ENCODE peak calls at places on chromosomes 13 and 19, in eight cellular contexts. H is cardiac fibroblast; L is activated naive CD4-positive, alpha-beta T cell; R is activated CD8-positive, alpha-beta T cell treated with anti-CD3 and anti-CD28 coated beads for 36 hours; U is GF-D8; E is BJ; N is HuH-7.5; Y is small intestine. A is an unnamed sample.

GRCh38 chr13:96686286-96686685 is 308.0 kb downstream of the OXGR1 start:
- DNase-seq in H (no peak), L (no peak), R (no peak), U (no peak), E (no peak), N (no peak), Y (no peak), A (no peak)

GRCh38 chr13:34153428-34154180 is 335.7 kb downstream of the RFC3 start:
- DNase-seq in H (peak; percentile 38), L (no peak), R (no peak), U (no peak), E (no peak), N (no peak), Y (no peak), A (no peak)

GRCh38 chr13:20714161-20714560 is 10.7 kb downstream of the IL17D start:
- DNase-seq in H (no peak), L (no peak), R (no peak), U (no peak), E (no peak), N (no peak), Y (no peak), A (no peak)

GRCh38 chr13:43815204-43815603 is 28.4 kb upstream of the ENOX1 start:
- DNase-seq in H (peak; percentile 92), L (no peak), R (no peak), U (no peak), E (no peak), N (no peak), Y (no peak), A (peak; percentile 54)

GRCh38 chr13:39417643-39418042 is 185.3 kb downstream of the LHFPL6 start:
- DNase-seq in H (peak; percentile 67), L (no peak), R (no peak), U (no peak), E (no peak), N (no peak), Y (no peak), A (peak; percentile 21)

GRCh38 chr13:106696140-106696539 is 128.2 kb upstream of the ARGLU1 start:
- DNase-seq in H (no peak), L (no peak), R (no peak), U (no peak), E (no peak), N (no peak), Y (no peak), A (no peak)

GRCh38 chr13:84207509-84207908 is 325.2 kb upstream of the SLITRK1 start:
- DNase-seq in H (no peak), L (no peak), R (no peak), U (no peak), E (no peak), N (no peak), Y (no peak), A (no peak)

GRCh38 chr19:41541990-41542584 is 33.9 kb upstream of the CEACAM21 start:
- DNase-seq in H (peak; percentile 54), L (peak; percentile 34), R (peak; percentile 88), U (no peak), E (no peak), N (no peak), Y (peak; percentile 63), A (no peak)

GRCh38 chr19:13784731-13785452 is 10.4 kb upstream of the ZSWIM4 start:
- DNase-seq in H (peak; percentile 82), L (peak; percentile 25), R (peak; percentile 85), U (peak; percentile 42), E (no peak), N (peak; percentile 73), Y (peak; percentile 59), A (no peak)

GRCh38 chr19:17692566-17692965 is 4.4 kb upstream of the UNC13A start:
- DNase-seq in H (no peak), L (no peak), R (no peak), U (no peak), E (no peak), N (no peak), Y (no peak), A (no peak)

GRCh38 chr13:75628811-75629210 is 7.3 kb upstream of the LMO7 start:
- DNase-seq in H (no peak), L (no peak), R (no peak), U (no peak), E (no peak), N (no peak), Y (no peak), A (no peak)

GRCh38 chr19:15417699-15418098 is 1.1 kb downstream of the AKAP8L start:
- DNase-seq in H (peak; percentile 25), L (no peak), R (no peak), U (no peak), E (no peak), N (no peak), Y (peak; percentile 5), A (no peak)

GRCh38 chr19:48553676-48554384 is 1.9 kb downstream of the SULT2B1 start:
- DNase-seq in H (peak; percentile 75), L (no peak), R (no peak), U (no peak), E (peak; percentile 39), N (peak; percentile 68), Y (peak; percentile 79), A (no peak)

GRCh38 chr19:43625918-43626579 is 6.6 kb upstream of the ZNF428 start:
- DNase-seq in H (peak; percentile 21), L (no peak), R (peak; percentile 36), U (peak; percentile 9), E (no peak), N (no peak), Y (no peak), A (no peak)

GRCh38 chr19:31908486-31909255 is 436.7 kb upstream of the ZNF507 start:
- DNase-seq in H (no peak), L (no peak), R (no peak), U (no peak), E (no peak), N (no peak), Y (no peak), A (no peak)

GRCh38 chr19:28221736-28222135 is 991.2 kb downstream of the UQCRFS1 start:
- DNase-seq in H (no peak), L (no peak), R (no peak), U (no peak), E (no peak), N (no peak), Y (no peak), A (no peak)

GRCh38 chr13:102020611-102021216 is 381.1 kb downstream of the FGF14 start:
- DNase-seq in H (peak; percentile 20), L (no peak), R (no peak), U (no peak), E (no peak), N (no peak), Y (no peak), A (no peak)

GRCh38 chr19:47506459-47506858 is 8.4 kb downstream of the NAPA start:
- DNase-seq in H (no peak), L (no peak), R (no peak), U (no peak), E (no peak), N (no peak), Y (no peak), A (no peak)

GRCh38 chr13:56864451-56864850 is 276.3 kb upstream of the PRR20A start:
- DNase-seq in H (no peak), L (no peak), R (no peak), U (no peak), E (no peak), N (no peak), Y (no peak), A (no peak)

GRCh38 chr13:44336934-44337333 is 36.7 kb upstream of the SERP2 start:
- DNase-seq in H (no peak), L (no peak), R (no peak), U (no peak), E (no peak), N (no peak), Y (no peak), A (no peak)

GRCh38 chr19:5948697-5949564 is 29.0 kb downstream of the RANBP3 start:
- DNase-seq in H (peak; percentile 46), L (no peak), R (peak; percentile 51), U (no peak), E (no peak), N (no peak), Y (no peak), A (no peak)

GRCh38 chr19:45113628-45114027 is 20.6 kb downstream of the PPP1R37 start:
- DNase-seq in H (no peak), L (no peak), R (no peak), U (no peak), E (no peak), N (no peak), Y (peak; percentile 74), A (no peak)

GRCh38 chr13:24128962-24129361 is 31.6 kb upstream of the SPATA13 start:
- DNase-seq in H (no peak), L (no peak), R (no peak), U (no peak), E (no peak), N (no peak), Y (no peak), A (no peak)

GRCh38 chr19:49210108-49210900 is 52.7 kb downstream of the TRPM4 start:
- DNase-seq in H (no peak), L (peak; percentile 5), R (peak; percentile 64), U (no peak), E (no peak), N (no peak), Y (no peak), A (no peak)

GRCh38 chr19:16795042-16795441 is 34.2 kb upstream of the SIN3B start:
- DNase-seq in H (no peak), L (no peak), R (no peak), U (no peak), E (no peak), N (no peak), Y (no peak), A (no peak)

GRCh38 chr13:51785592-51786424 is 18.2 kb downstream of the DHRS12 start:
- DNase-seq in H (peak; percentile 65), L (no peak), R (no peak), U (peak; percentile 43), E (peak; percentile 38), N (no peak), Y (peak; percentile 83), A (no peak)

GRCh38 chr19:13985771-13986347 is 20.3 kb downstream of the RFX1 start:
- DNase-seq in H (no peak), L (no peak), R (peak; percentile 36), U (no peak), E (no peak), N (no peak), Y (no peak), A (no peak)

GRCh38 chr19:18364826-18365528 is 21.0 kb upstream of the GDF15 start:
- DNase-seq in H (peak; percentile 99), L (no peak), R (peak; percentile 15), U (peak; percentile 88), E (peak; percentile 99), N (peak; percentile 79), Y (peak; percentile 96), A (peak; percentile 94)

GRCh38 chr19:12647490-12648071 is 19.0 kb downstream of the MAN2B1 start:
- DNase-seq in H (peak; percentile 42), L (peak; percentile 34), R (peak; percentile 64), U (no peak), E (no peak), N (no peak), Y (peak; percentile 83), A (no peak)